ENCODE peak calls at places on chromosomes 3 and 15, in seven cellular contexts. J is fibroblast of the aortic adventitia, K is brain microvascular endothelial cell, T is endothelial cell, X is B cell, V is A549, N is HepG2. A is an unnamed sample.

GRCh38 chr3:131544557-131544956 is 41.8 kb upstream of the MRPL3 start:
- DNase-seq in V (no peak), T (no peak), J (no peak), K (no peak), N (no peak), X (no peak), A (no peak)

GRCh38 chr3:111246967-111247760 is 175.5 kb downstream of the NECTIN3 start:
- DNase-seq in T (no peak), N (peak), J (peak), K (peak), X (no peak), V (peak), A (no peak)

GRCh38 chr3:164673738-164674137 is 404.6 kb downstream of the SI start:
- DNase-seq in X (no peak), J (no peak), K (no peak), T (no peak), N (peak), V (no peak), A (no peak)

GRCh38 chr3:62134061-62134496 is 239.3 kb downstream of the FEZF2 start:
- DNase-seq in N (no peak), J (peak), K (no peak), X (no peak), V (no peak), T (peak), A (no peak)

GRCh38 chr3:133295199-133295901 is 104.5 kb upstream of the BFSP2 start:
- DNase-seq in X (no peak), K (peak), J (peak), V (no peak), T (no peak), N (no peak), A (no peak)

GRCh38 chr3:50604628-50605588 is 6.7 kb downstream of the CISH start:
- DNase-seq in T (no peak), N (no peak), K (no peak), V (no peak), X (peak), J (no peak), A (no peak)

GRCh38 chr3:55167586-55168317 is 239.9 kb upstream of the LRTM1 start:
- DNase-seq in V (no peak), K (peak), J (peak), X (no peak), N (no peak), T (no peak), A (no peak)

GRCh38 chr15:58399737-58400136 is 32.1 kb upstream of the LIPC start:
- DNase-seq in V (no peak), T (no peak), K (no peak), X (no peak), N (no peak), J (no peak), A (no peak)

GRCh38 chr3:51942603-51943450 is 664 bp downstream of the PARP3 start:
- DNase-seq in T (no peak), K (peak), J (peak), X (peak), N (peak), V (peak), A (peak)

GRCh38 chr3:197801801-197802504 is 10.9 kb downstream of the LRCH3 start:
- DNase-seq in J (peak), X (peak), N (no peak), V (no peak), K (no peak), T (no peak), A (no peak)
- TF ChIP-seq CTCF in J (peak), X (peak), N (peak), V (peak), K (peak), T (peak), A (peak)

DNA sequence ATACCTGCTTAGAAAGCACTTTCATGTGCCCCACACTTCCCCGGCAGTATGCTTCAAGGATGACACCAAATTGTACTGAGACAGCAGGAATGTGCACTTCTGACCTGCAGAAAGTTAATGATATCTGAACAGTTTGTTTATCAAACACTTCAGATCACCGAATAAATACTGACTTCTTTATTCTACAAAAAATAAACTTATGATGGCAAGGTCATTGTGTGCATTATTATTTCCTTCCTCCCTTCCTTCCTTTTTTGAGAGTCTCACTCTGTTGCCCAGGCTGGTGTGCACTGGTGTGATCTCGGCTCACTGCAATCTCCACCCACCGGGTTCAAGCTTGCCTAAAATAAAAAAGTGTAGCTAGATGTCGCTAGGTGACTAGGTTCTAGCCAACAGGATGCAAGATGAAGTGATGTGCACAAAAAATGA is 80.3 kb downstream of the FAIM start:
- DNase-seq in J (no peak), K (no peak), X (peak), T (no peak), V (no peak), N (peak), A (no peak)
- TF ChIP-seq CTCF in J (no peak), K (no peak), X (no peak), T (no peak), V (no peak), N (peak), A (no peak)

DNA sequence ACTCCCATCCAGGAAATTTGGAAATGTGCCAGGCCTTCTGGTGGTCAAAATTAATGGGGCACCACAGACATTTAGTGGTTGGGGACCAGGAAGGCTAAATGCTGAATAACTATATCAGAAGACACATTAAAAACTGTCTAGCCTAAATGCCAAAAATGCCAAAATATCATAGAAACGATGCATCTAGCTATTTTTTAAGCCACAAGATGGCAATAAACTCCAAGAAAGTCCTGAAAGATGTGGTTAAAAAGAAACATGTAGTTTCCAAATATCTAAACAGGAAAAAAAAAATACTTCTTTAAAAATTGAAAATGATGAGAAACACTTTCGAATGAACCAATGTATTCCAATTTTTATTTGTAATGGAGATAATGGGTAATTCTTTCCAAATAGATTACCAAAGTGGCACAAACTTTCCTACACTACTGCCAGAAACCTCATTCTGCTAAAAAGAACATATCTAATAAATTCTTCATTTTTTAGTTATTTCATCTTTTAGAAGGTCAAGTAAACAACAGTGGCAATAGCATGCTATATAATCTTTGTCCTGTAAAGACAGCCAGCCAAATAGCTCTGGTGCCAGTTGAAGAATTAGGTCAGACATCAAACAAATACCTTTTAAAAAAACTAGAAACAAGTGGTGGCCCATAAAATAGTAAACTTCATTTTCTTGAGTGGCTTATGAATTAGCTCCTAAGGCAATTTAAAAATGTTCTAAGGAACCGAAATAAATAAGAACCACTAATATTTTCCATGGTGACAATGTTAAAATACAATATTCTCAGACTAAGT is 19.7 kb downstream of the CCDC14 start:
- DNase-seq in N (no peak), J (peak), K (no peak), V (no peak), T (no peak), X (no peak), A (no peak)
- TF ChIP-seq CTCF in N (no peak), J (peak), K (peak), V (peak), T (no peak), X (no peak), A (no peak)

GRCh38 chr15:48358229-48358641 is 27.0 kb downstream of the DUT start:
- DNase-seq in X (no peak), N (no peak), T (no peak), V (no peak), K (no peak), J (peak), A (no peak)
- TF ChIP-seq CTCF in X (peak), N (peak), T (peak), V (peak), K (peak), J (peak), A (no peak)

GRCh38 chr3:169575381-169575780 is 88.1 kb downstream of the MECOM start:
- DNase-seq in T (no peak), K (peak), J (peak), X (no peak), V (no peak), N (no peak), A (no peak)

GRCh38 chr3:169574531-169574930 is 89.0 kb downstream of the MECOM start:
- DNase-seq in V (no peak), N (no peak), T (no peak), J (no peak), X (no peak), K (no peak), A (no peak)

GRCh38 chr3:169579086-169579485 is 84.4 kb downstream of the MECOM start:
- DNase-seq in V (no peak), T (no peak), J (no peak), N (no peak), K (no peak), X (no peak), A (no peak)

GRCh38 chr3:169578381-169578780 is 85.1 kb downstream of the MECOM start:
- DNase-seq in J (no peak), T (no peak), X (no peak), N (no peak), V (no peak), K (no peak), A (no peak)

GRCh38 chr3:169573129-169573528 is 90.4 kb downstream of the MECOM start:
- DNase-seq in T (no peak), X (no peak), V (no peak), K (no peak), J (no peak), N (no peak), A (no peak)
- TF ChIP-seq CTCF in T (peak), X (no peak), V (peak), K (no peak), J (no peak), N (no peak), A (no peak)

GRCh38 chr15:51775967-51776816 is 24.8 kb downstream of the TMOD2 start:
- DNase-seq in X (peak), N (peak), K (peak), T (peak), V (peak), J (peak), A (peak)
- TF ChIP-seq CTCF in X (peak), N (peak), K (peak), T (peak), V (peak), J (peak), A (peak)

DNA sequence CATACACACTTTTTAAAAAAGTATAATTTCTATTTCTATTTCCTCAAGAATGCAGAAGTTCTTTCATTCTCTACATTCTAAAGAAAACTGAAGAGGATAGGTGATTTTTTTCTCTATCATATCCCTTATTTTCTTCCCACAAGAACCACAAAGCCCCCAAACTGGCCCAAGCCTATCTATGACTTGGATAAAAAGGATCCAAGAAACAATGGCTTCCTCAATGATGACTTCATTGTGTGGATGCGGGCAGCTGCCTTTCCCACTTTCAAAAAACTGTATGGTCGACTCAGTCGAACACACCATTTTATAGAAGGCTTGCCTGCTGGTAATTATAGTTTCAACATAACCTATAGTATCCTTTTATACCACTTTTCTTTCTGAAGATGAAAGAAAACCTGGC is 52.9 kb upstream of the TBC1D23 start:
- DNase-seq in K (no peak), J (no peak), T (no peak), X (no peak), N (no peak), V (no peak), A (no peak)
- TF ChIP-seq CTCF in K (no peak), J (no peak), T (no peak), X (no peak), N (no peak), V (no peak), A (no peak)

GRCh38 chr15:50059203-50059772 is 59.7 kb downstream of the ATP8B4 start:
- DNase-seq in X (no peak), N (no peak), V (no peak), K (no peak), T (no peak), J (no peak), A (no peak)

GRCh38 chr15:50058231-50058630 is 60.8 kb downstream of the ATP8B4 start:
- DNase-seq in V (no peak), T (no peak), N (no peak), K (no peak), J (peak), X (no peak), A (no peak)

GRCh38 chr15:50064674-50065073 is 54.4 kb downstream of the ATP8B4 start:
- DNase-seq in X (no peak), J (no peak), K (no peak), N (no peak), T (no peak), V (no peak), A (no peak)

GRCh38 chr15:50055333-50056278 is 63.4 kb downstream of the ATP8B4 start:
- DNase-seq in T (no peak), K (peak), N (no peak), V (no peak), J (peak), X (no peak), A (no peak)

GRCh38 chr15:50059883-50060282 is 59.1 kb downstream of the ATP8B4 start:
- DNase-seq in T (no peak), J (no peak), X (no peak), N (no peak), K (no peak), V (no peak), A (no peak)
- TF ChIP-seq CTCF in T (no peak), J (no peak), X (no peak), N (no peak), K (no peak), V (no peak), A (no peak)